ENCODE peak calls at places on chromosome 6, in nine cellular contexts. U is IMR-90, E is ascending aorta, Z is epithelial cell of esophagus, O is bronchial epithelial cell, J is astrocyte, I is transverse colon, S is cardiac muscle cell, L is psoas muscle. N is an unnamed sample.

GRCh38 chr6:112153926-112154621 is 66.7 kb downstream of the FAM229B start:
- DNase-seq in U (peak; percentile 85), O (peak; percentile 85), J (peak; percentile 94), E (no peak), I (no peak), L (no peak), Z (peak; percentile 65), S (no peak), N (no peak)

GRCh38 chr6:92161953-92162352 is 1257.4 kb downstream of the EPHA7 start:
- DNase-seq in S (no peak), I (no peak), J (no peak), U (no peak), E (no peak), L (no peak), Z (no peak), O (no peak), N (no peak)

GRCh38 chr6:105794870-105795269 is 291.3 kb upstream of the PRDM1 start:
- DNase-seq in U (no peak), I (no peak), Z (no peak), L (no peak), S (no peak), O (no peak), J (no peak), E (no peak), N (no peak)

GRCh38 chr6:35305117-35305516 is 7.5 kb downstream of the DEF6 start:
- DNase-seq in J (no peak), S (no peak), I (no peak), Z (no peak), U (no peak), E (no peak), O (no peak), L (no peak), N (no peak)

GRCh38 chr6:78489874-78490273 is 377.5 kb upstream of the IRAK1BP1 start:
- DNase-seq in L (no peak), S (no peak), J (peak; percentile 42), E (no peak), O (peak; percentile 80), U (peak; percentile 74), Z (peak; percentile 61), I (no peak), N (no peak)

GRCh38 chr6:2988426-2989331 is 11.0 kb upstream of the NQO2 start:
- DNase-seq in J (peak; percentile 93), O (peak; percentile 88), E (peak; percentile 97), I (peak; percentile 90), L (peak; percentile 92), S (peak; percentile 95), U (peak; percentile 95), Z (peak; percentile 86), N (peak; percentile 95)

GRCh38 chr6:72649032-72649984 is 27.4 kb downstream of the KCNQ5 start:
- DNase-seq in L (no peak), I (no peak), S (no peak), E (no peak), J (peak; percentile 83), Z (peak; percentile 82), U (peak; percentile 83), O (peak; percentile 90), N (no peak)

GRCh38 chr6:127343753-127344659 is 597 bp upstream of the ECHDC1 start:
- DNase-seq in E (no peak), I (no peak), Z (peak; percentile 33), S (peak; percentile 14), L (no peak), J (peak; percentile 54), U (peak; percentile 79), O (peak; percentile 38), N (no peak)

GRCh38 chr6:136791296-136792065 is 796 bp downstream of the MAP3K5 start:
- DNase-seq in Z (peak; percentile 58), O (peak; percentile 44), E (peak; percentile 91), U (peak; percentile 67), J (peak; percentile 46), I (peak; percentile 76), L (peak; percentile 66), S (peak; percentile 48), N (peak; percentile 88)

GRCh38 chr6:36671687-36672375 is 6.7 kb upstream of the CDKN1A start:
- DNase-seq in O (no peak), I (no peak), Z (no peak), U (no peak), S (no peak), E (no peak), J (no peak), L (no peak), N (no peak)

GRCh38 chr6:17758113-17758512 is 51.4 kb upstream of the NUP153 start:
- DNase-seq in I (no peak), U (peak; percentile 5), S (no peak), J (no peak), O (no peak), Z (no peak), E (no peak), L (no peak), N (no peak)

GRCh38 chr6:7124114-7124513 is 16.4 kb downstream of the RREB1 start:
- DNase-seq in Z (no peak), S (no peak), J (no peak), O (no peak), I (no peak), E (no peak), L (no peak), U (no peak), N (no peak)

GRCh38 chr6:150925655-150925928 is 60.1 kb downstream of the MTHFD1L start:
- DNase-seq in J (no peak), I (no peak), O (no peak), E (no peak), U (no peak), Z (no peak), S (no peak), L (no peak), N (no peak)

GRCh38 chr6:155693573-155694428 is 238.2 kb upstream of the NOX3 start:
- DNase-seq in O (no peak), J (no peak), S (peak; percentile 1), L (no peak), I (peak; percentile 49), E (no peak), U (no peak), Z (no peak), N (no peak)

GRCh38 chr6:52176550-52176949 is 9.6 kb upstream of the IL17A start:
- DNase-seq in L (no peak), I (no peak), U (no peak), S (no peak), J (no peak), Z (no peak), O (no peak), E (no peak), N (no peak)

GRCh38 chr6:144264270-144265060 is 20.7 kb upstream of the UTRN start:
- DNase-seq in S (peak; percentile 64), E (peak; percentile 77), I (no peak), L (no peak), O (peak; percentile 93), Z (peak; percentile 92), U (peak; percentile 90), J (peak; percentile 94), N (no peak)
- H3K4me3 ChIP-seq in S (no peak overlapping the region), E (no peak overlapping the region), I (no peak overlapping the region), L (no peak overlapping the region), O (no peak overlapping the region), Z (no peak overlapping the region), U (no peak overlapping the region), J (peak overlapping the region; percentile 34), N (no peak overlapping the region)

GRCh38 chr6:152380993-152381898 is 255.9 kb downstream of the SYNE1 start:
- DNase-seq in L (peak; percentile 75), S (peak; percentile 88), I (peak; percentile 53), E (peak; percentile 94), U (peak; percentile 97), Z (peak; percentile 56), O (peak; percentile 78), J (peak; percentile 97), N (peak; percentile 85)
- H3K4me3 ChIP-seq in L (peak overlapping the region; percentile 67), S (peak overlapping the region; percentile 60), I (peak overlapping the region; percentile 13), E (peak overlapping the region; percentile 65), U (peak overlapping the region; percentile 37), Z (peak overlapping the region; percentile 29), O (peak overlapping the region; percentile 39), J (peak overlapping the region; percentile 96), N (peak overlapping the region; percentile 66)

DNA sequence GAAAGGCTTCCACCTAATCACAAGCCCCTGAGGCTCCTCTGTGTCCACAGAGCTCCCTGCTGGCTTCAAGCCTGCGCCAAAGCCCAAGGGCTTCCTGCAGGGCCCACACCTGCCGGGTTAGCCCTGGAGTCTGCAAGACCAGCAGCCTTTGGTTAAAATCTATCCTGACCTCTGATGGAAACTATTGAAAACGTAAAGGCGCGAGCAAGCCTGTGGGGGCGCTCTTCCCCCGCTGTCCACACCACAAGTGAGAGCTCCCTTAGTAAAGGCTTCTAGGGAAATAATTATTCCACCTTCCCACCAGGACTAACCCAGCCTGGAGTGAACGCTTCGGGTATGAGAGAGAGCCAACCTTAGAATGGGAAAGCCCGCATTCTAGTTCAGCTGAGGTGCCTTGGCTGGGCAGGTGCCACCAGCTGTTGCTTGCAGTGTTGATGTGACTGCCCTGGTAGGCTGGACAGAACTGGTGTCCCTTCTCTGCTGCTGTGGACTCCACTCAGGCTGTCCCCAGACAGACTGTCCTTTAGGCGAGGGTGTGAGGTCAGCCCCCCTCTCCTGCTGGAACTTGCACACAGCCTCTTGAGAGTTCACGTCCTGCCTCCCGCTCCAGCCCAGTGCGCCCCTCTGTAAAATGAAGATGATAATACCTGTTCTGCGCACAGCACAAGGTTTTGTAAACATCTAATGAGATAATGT is 68.7 kb downstream of the SYTL3 start:
- DNase-seq in O (peak; percentile 26), U (no peak), E (no peak), J (no peak), I (peak; percentile 56), Z (peak; percentile 46), S (peak; percentile 78), L (no peak), N (no peak)
- H3K4me3 ChIP-seq in O (no peak overlapping the region), U (no peak overlapping the region), E (no peak overlapping the region), J (no peak overlapping the region), I (no peak overlapping the region), Z (no peak overlapping the region), S (no peak overlapping the region), L (no peak overlapping the region), N (no peak overlapping the region)

GRCh38 chr6:148465011-148465335 is 122.3 kb downstream of the SASH1 start:
- DNase-seq in E (no peak), I (no peak), U (no peak), Z (no peak), J (no peak), L (no peak), O (no peak), S (no peak), N (no peak)
- H3K4me3 ChIP-seq in E (no peak overlapping the region), I (no peak overlapping the region), U (no peak overlapping the region), Z (no peak overlapping the region), J (no peak overlapping the region), L (no peak overlapping the region), O (no peak overlapping the region), S (no peak overlapping the region), N (no peak overlapping the region)

GRCh38 chr6:165663283-165663735 is 268 bp upstream of the PDE10A start:
- DNase-seq in E (no peak), U (peak; percentile 61), L (peak; percentile 55), O (no peak), Z (peak; percentile 17), J (no peak), S (peak; percentile 48), I (no peak), N (no peak)
- H3K4me3 ChIP-seq in E (peak overlapping the region; percentile 69), U (peak overlapping the region; percentile 75), L (peak overlapping the region; percentile 71), O (no peak overlapping the region), Z (no peak overlapping the region), J (peak overlapping the region; percentile 63), S (peak overlapping the region; percentile 70), I (no peak overlapping the region), N (peak overlapping the region; percentile 60)

GRCh38 chr6:129677634-129678325 is 32.2 kb downstream of the ARHGAP18 start:
- DNase-seq in L (no peak), I (no peak), J (no peak), U (peak; percentile 36), E (no peak), S (no peak), O (no peak), Z (no peak), N (no peak)
- H3K4me3 ChIP-seq in L (no peak overlapping the region), I (no peak overlapping the region), J (no peak overlapping the region), U (no peak overlapping the region), E (no peak overlapping the region), S (no peak overlapping the region), O (no peak overlapping the region), Z (no peak overlapping the region), N (no peak overlapping the region)